ENCODE peak calls at places on chromosome 4, in ten cellular contexts. W is SK-N-SH, B is GM12878, Y is upper lobe of left lung, G is prostate gland, I is spleen, H is sigmoid colon, D is transverse colon, V is endothelial cell of umbilical vein, Z is K562. L is an unnamed sample.

GRCh38 chr4:138259296-138259695 is 17.1 kb upstream of the SLC7A11 start:
- DNase-seq in W (no peak), B (no peak), Y (no peak), G (no peak), I (no peak), H (no peak), D (no peak), V (no peak), Z (no peak), L (no peak)

GRCh38 chr4:180261346-180261745 is 1981.9 kb upstream of the TENM3 start:
- DNase-seq in W (no peak), B (no peak), Y (no peak), G (no peak), I (no peak), H (no peak), D (no peak), V (no peak), Z (no peak), L (no peak)

GRCh38 chr4:130545596-130545995 is 1449.6 kb downstream of the C4orf33 start:
- DNase-seq in W (no peak), B (no peak), Y (no peak), G (no peak), I (no peak), H (no peak), D (no peak), V (no peak), Z (no peak), L (no peak)

GRCh38 chr4:72846280-72847111 is 223.0 kb downstream of the COX18 start:
- DNase-seq in W (no peak), B (no peak), Y (no peak), G (no peak), I (peak; percentile 37), H (no peak), D (no peak), V (no peak), Z (peak; percentile 15), L (no peak)

GRCh38 chr4:3467601-3468031 is 4.5 kb downstream of the DOK7 start:
- DNase-seq in W (no peak), B (no peak), Y (peak; percentile 37), G (no peak), I (peak; percentile 11), H (no peak), D (no peak), V (no peak), Z (no peak), L (no peak)

GRCh38 chr4:185578284-185578683 is 43.0 kb upstream of the PDLIM3 start:
- DNase-seq in W (no peak), B (no peak), Y (no peak), G (no peak), I (no peak), H (no peak), D (no peak), V (no peak), Z (no peak), L (no peak)

GRCh38 chr4:59247032-59247431 is 1953.1 kb upstream of the ADGRL3 start:
- DNase-seq in W (peak; percentile 3), B (no peak), Y (no peak), G (no peak), I (no peak), H (no peak), D (no peak), V (no peak), Z (no peak), L (no peak)

GRCh38 chr4:166594326-166594946 is 639.9 kb downstream of the SPOCK3 start:
- DNase-seq in W (peak; percentile 41), B (peak; percentile 13), Y (no peak), G (no peak), I (no peak), H (no peak), D (peak; percentile 13), V (no peak), Z (no peak), L (no peak)

GRCh38 chr4:159400782-159401712 is 298.2 kb downstream of the RAPGEF2 start:
- DNase-seq in W (no peak), B (no peak), Y (peak; percentile 13), G (no peak), I (no peak), H (no peak), D (no peak), V (no peak), Z (no peak), L (no peak)

DNA sequence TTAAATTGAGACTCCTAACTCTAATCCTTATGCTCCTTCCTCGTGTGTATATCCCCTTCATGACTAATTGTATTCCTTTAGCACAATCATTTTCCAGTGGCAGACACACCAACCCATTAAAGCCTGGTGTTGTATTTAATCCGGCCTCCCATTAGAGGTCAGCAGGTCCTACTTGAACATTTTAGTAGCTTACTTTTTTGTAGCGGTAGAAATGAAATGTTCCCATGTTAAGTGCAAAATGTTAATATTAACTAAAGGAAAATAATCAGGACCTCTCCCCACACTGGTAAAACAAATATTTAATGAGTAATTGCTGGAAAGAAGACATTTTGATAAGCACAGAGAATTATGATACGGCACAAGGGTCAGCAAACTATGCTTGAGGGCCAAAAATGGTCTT is 3.4 kb downstream of the RAB33B start:
- DNase-seq in W (no peak), B (no peak), Y (no peak), G (no peak), I (no peak), H (no peak), D (no peak), V (peak; percentile 62), Z (no peak), L (no peak)
- H3K4me1 ChIP-seq in W (peaks cover 30% of the 10 kb centered on the region), B (peaks cover 7% of the 10 kb centered on the region), Y (peaks cover 37% of the 10 kb centered on the region), G (peaks cover 4% of the 10 kb centered on the region), I (peaks cover 59% of the 10 kb centered on the region), H (peaks cover 47% of the 10 kb centered on the region), D (peaks cover 25% of the 10 kb centered on the region), V (peaks cover 41% of the 10 kb centered on the region), Z (peaks cover 19% of the 10 kb centered on the region), L (peaks cover 67% of the 10 kb centered on the region)

DNA sequence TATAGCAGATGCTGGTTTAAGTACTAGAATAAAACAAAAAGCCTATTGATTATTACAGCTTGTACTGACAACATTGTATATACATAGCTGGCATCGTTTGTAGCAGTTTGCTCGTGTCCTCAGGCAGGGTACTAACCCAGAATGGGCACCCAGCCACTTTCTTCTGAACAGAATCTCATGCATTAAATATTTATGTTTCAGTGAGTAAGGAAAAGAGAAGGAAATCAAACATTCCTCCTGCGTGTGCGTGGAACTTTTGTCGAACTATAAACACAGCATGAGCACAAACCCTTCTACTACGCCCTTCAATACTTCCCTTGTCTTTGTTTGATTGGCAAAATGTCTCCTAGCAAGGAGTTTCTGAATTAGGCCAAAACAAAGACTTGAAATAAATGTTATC is 73.3 kb upstream of the ZFP42 start:
- DNase-seq in W (no peak), B (no peak), Y (no peak), G (no peak), I (no peak), H (no peak), D (no peak), V (no peak), Z (no peak), L (no peak)
- H3K27me3 ChIP-seq in W (no peaks in the 10 kb centered on the region), B (no peaks in the 10 kb centered on the region), Y (no peaks in the 10 kb centered on the region), G (no peaks in the 10 kb centered on the region), I (no peaks in the 10 kb centered on the region), H (no peaks in the 10 kb centered on the region), D (no peaks in the 10 kb centered on the region), V (no peaks in the 10 kb centered on the region), Z (no peaks in the 10 kb centered on the region), L (no peaks in the 10 kb centered on the region)

GRCh38 chr4:95304898-95305297 is 243.9 kb downstream of the UNC5C start:
- DNase-seq in W (no peak), B (no peak), Y (no peak), G (no peak), I (no peak), H (no peak), D (no peak), V (no peak), Z (no peak), L (no peak)
- TF ChIP-seq POLR2AphosphoS5 in W (no peak), B (no peak), Y (no peak), G (no peak), I (no peak), H (no peak), D (no peak), V (no peak), Z (no peak), L (no peak)

GRCh38 chr4:48085821-48086602 is 48.0 kb downstream of the TXK start:
- DNase-seq in W (no peak), B (no peak), Y (no peak), G (no peak), I (no peak), H (no peak), D (no peak), V (no peak), Z (no peak), L (no peak)

GRCh38 chr4:48079972-48080391 is 54.1 kb downstream of the TXK start:
- DNase-seq in W (no peak), B (no peak), Y (no peak), G (no peak), I (no peak), H (no peak), D (no peak), V (peak; percentile 72), Z (no peak), L (no peak)

GRCh38 chr4:48081196-48081595 is 52.9 kb downstream of the TXK start:
- DNase-seq in W (no peak), B (no peak), Y (no peak), G (no peak), I (no peak), H (no peak), D (no peak), V (peak; percentile 12), Z (no peak), L (no peak)

GRCh38 chr4:48078862-48079655 is 55.0 kb downstream of the TXK start:
- DNase-seq in W (no peak), B (no peak), Y (no peak), G (no peak), I (peak; percentile 44), H (no peak), D (no peak), V (no peak), Z (no peak), L (no peak)

GRCh38 chr4:48082956-48083355 is 51.1 kb downstream of the TXK start:
- DNase-seq in W (no peak), B (no peak), Y (no peak), G (no peak), I (no peak), H (no peak), D (no peak), V (no peak), Z (no peak), L (no peak)
- H3K4me1 ChIP-seq in W (peaks cover 15% of the 10 kb centered on the region), B (no peaks in the 10 kb centered on the region), Y (no peaks in the 10 kb centered on the region), G (no peaks in the 10 kb centered on the region), I (peaks cover 2% of the 10 kb centered on the region), H (no peaks in the 10 kb centered on the region), D (no peaks in the 10 kb centered on the region), V (peaks cover 28% of the 10 kb centered on the region), Z (no peaks in the 10 kb centered on the region), L (no peaks in the 10 kb centered on the region)

GRCh38 chr4:2040391-2041233 is 18.5 kb upstream of the NAT8L start:
- DNase-seq in W (peak; percentile 75), B (no peak), Y (peak; percentile 85), G (no peak), I (peak; percentile 78), H (no peak), D (no peak), V (no peak), Z (peak; percentile 10), L (peak; percentile 68)
- H3K27me3 ChIP-seq in W (no peaks in the 10 kb centered on the region), B (peaks cover 4% of the 10 kb centered on the region), Y (no peaks in the 10 kb centered on the region), G (peaks cover 10% of the 10 kb centered on the region), I (no peaks in the 10 kb centered on the region), H (peaks cover 50% of the 10 kb centered on the region), D (peaks cover 29% of the 10 kb centered on the region), V (peaks cover 11% of the 10 kb centered on the region), Z (no peaks in the 10 kb centered on the region), L (peaks cover 72% of the 10 kb centered on the region)